ENCODE peak calls at places on chromosomes 3 and 15, in four cellular contexts. One of them, this sample, is unnamed.
A peak's percentile ranks its signal among the peaks of the same experiment; 100 is the strongest.

GRCh38 chr3:54863366-54863765 is 64.5 kb downstream of the LRTM1 start:
- DNase-seq in IMR-90: no peak
- DNase-seq in K562: no peak
- DNase-seq in endothelial cell of umbilical vein: no peak
- DNase-seq in this sample: no peak

GRCh38 chr3:14199641-14200040 is 21.0 kb downstream of the LSM3 start:
- DNase-seq in IMR-90: no peak
- DNase-seq in K562: no peak
- DNase-seq in endothelial cell of umbilical vein: no peak
- DNase-seq in this sample: no peak

GRCh38 chr3:177065285-177066028 is 131.8 kb downstream of the TBL1XR1 start:
- DNase-seq in IMR-90: no peak
- DNase-seq in K562: no peak
- DNase-seq in endothelial cell of umbilical vein: no peak
- DNase-seq in this sample: no peak

GRCh38 chr3:192409203-192409837 is 318.0 kb downstream of the FGF12 start:
- DNase-seq in IMR-90: no peak
- DNase-seq in K562: no peak
- DNase-seq in endothelial cell of umbilical vein: peak; percentile 57
- DNase-seq in this sample: no peak

GRCh38 chr15:48644827-48645557 is 517 bp downstream of the FBN1 start:
- DNase-seq in IMR-90: peak; percentile 62
- DNase-seq in K562: no peak
- DNase-seq in endothelial cell of umbilical vein: no peak
- DNase-seq in this sample: no peak

GRCh38 chr3:53361849-53362248 is 14.5 kb upstream of the DCP1A start:
- DNase-seq in IMR-90: no peak
- DNase-seq in K562: no peak
- DNase-seq in endothelial cell of umbilical vein: no peak
- DNase-seq in this sample: no peak

GRCh38 chr3:46680298-46680826 is 13.1 kb downstream of the ALS2CL start:
- DNase-seq in IMR-90: no peak
- DNase-seq in K562: no peak
- DNase-seq in endothelial cell of umbilical vein: no peak
- DNase-seq in this sample: no peak

GRCh38 chr3:117131259-117131658 is 421.7 kb downstream of the TUSC7 start:
- DNase-seq in IMR-90: no peak
- DNase-seq in K562: no peak
- DNase-seq in endothelial cell of umbilical vein: no peak
- DNase-seq in this sample: no peak

GRCh38 chr15:64001148-64001547 is 45.1 kb downstream of the DAPK2 start:
- DNase-seq in IMR-90: no peak
- DNase-seq in K562: no peak
- DNase-seq in endothelial cell of umbilical vein: no peak
- DNase-seq in this sample: no peak

GRCh38 chr3:123422457-123422856 is 26.4 kb downstream of the ADCY5 start:
- DNase-seq in IMR-90: no peak
- DNase-seq in K562: no peak
- DNase-seq in endothelial cell of umbilical vein: no peak
- DNase-seq in this sample: no peak

GRCh38 chr15:63971427-63971805 is 74.9 kb downstream of the DAPK2 start:
- DNase-seq in IMR-90: no peak
- DNase-seq in K562: peak; percentile 49
- DNase-seq in endothelial cell of umbilical vein: no peak
- DNase-seq in this sample: no peak

GRCh38 chr15:22891426-22892210 is 53.2 kb downstream of the NIPA2 start:
- DNase-seq in IMR-90: no peak
- DNase-seq in K562: no peak
- DNase-seq in endothelial cell of umbilical vein: no peak
- DNase-seq in this sample: no peak

GRCh38 chr3:45178131-45179023 is 32.2 kb upstream of the CDCP1 start:
- DNase-seq in IMR-90: peak; percentile 69
- DNase-seq in K562: no peak
- DNase-seq in endothelial cell of umbilical vein: no peak
- DNase-seq in this sample: no peak

DNA sequence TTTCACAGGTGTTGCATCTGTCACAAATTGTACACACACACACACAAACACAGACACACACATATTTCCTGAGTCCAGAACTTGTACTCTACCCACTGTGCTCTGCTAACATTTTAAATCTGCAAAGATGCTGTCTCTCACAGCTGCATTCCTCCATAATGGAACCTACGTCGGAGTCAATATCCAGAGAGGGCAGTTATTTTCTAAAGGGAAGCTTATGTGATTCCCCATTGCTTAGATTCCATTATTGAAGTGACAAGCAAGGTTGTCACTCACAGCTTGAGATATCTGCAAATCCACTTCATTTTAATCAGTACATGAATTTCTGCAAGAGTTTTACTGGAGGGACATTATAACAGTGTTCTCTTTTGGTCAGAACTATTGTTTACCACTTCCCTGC is 992.4 kb downstream of the NSUN3 start:
- DNase-seq in IMR-90: no peak
- DNase-seq in K562: no peak
- DNase-seq in endothelial cell of umbilical vein: no peak
- DNase-seq in this sample: no peak
- TF ChIP-seq FOS in IMR-90: no peak
- TF ChIP-seq FOS in K562: no peak
- TF ChIP-seq FOS in endothelial cell of umbilical vein: no peak
- TF ChIP-seq FOS in this sample: no peak

GRCh38 chr3:78516437-78516836 is 1251.4 kb downstream of the ROBO1 start:
- DNase-seq in IMR-90: no peak
- DNase-seq in K562: no peak
- DNase-seq in endothelial cell of umbilical vein: no peak
- DNase-seq in this sample: no peak
- TF ChIP-seq FOS in IMR-90: no peak
- TF ChIP-seq FOS in K562: no peak
- TF ChIP-seq FOS in endothelial cell of umbilical vein: no peak
- TF ChIP-seq FOS in this sample: no peak

GRCh38 chr3:194810076-194810475 is 124.4 kb downstream of the FAM43A start:
- DNase-seq in IMR-90: no peak
- DNase-seq in K562: no peak
- DNase-seq in endothelial cell of umbilical vein: no peak
- DNase-seq in this sample: no peak
- TF ChIP-seq FOS in IMR-90: no peak
- TF ChIP-seq FOS in K562: no peak
- TF ChIP-seq FOS in endothelial cell of umbilical vein: no peak
- TF ChIP-seq FOS in this sample: no peak

GRCh38 chr3:134754768-134755559 is 40.1 kb upstream of the EPHB1 start:
- DNase-seq in IMR-90: peak; percentile 30
- DNase-seq in K562: peak; percentile 54
- DNase-seq in endothelial cell of umbilical vein: peak; percentile 24
- DNase-seq in this sample: no peak
- TF ChIP-seq FOS in IMR-90: no peak
- TF ChIP-seq FOS in K562: no peak
- TF ChIP-seq FOS in endothelial cell of umbilical vein: no peak
- TF ChIP-seq FOS in this sample: no peak

DNA sequence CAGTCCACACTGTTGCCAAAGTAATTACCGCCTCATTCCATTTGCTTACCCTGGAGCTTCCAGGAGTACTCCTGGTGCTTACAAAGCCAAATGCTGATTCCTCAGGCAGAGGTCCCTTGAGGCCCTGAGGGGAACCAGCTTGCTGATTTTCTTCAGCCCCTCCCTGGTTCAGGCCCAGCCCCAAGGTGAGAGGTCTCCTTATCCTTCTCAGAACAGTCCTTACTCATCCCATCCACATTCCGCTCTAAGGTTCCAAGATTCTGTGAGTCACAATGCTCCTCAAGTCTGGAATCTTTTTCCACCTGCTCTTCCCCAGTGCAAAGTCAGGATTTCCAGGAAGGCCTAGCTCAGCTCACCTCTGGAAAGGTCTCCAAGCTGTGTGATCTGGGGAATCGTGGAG is 1.8 kb upstream of the ATP10A start:
- DNase-seq in IMR-90: peak; percentile 66
- DNase-seq in K562: no peak
- DNase-seq in endothelial cell of umbilical vein: no peak
- DNase-seq in this sample: no peak
- TF ChIP-seq FOS in IMR-90: no peak
- TF ChIP-seq FOS in K562: no peak
- TF ChIP-seq FOS in endothelial cell of umbilical vein: no peak
- TF ChIP-seq FOS in this sample: no peak

DNA sequence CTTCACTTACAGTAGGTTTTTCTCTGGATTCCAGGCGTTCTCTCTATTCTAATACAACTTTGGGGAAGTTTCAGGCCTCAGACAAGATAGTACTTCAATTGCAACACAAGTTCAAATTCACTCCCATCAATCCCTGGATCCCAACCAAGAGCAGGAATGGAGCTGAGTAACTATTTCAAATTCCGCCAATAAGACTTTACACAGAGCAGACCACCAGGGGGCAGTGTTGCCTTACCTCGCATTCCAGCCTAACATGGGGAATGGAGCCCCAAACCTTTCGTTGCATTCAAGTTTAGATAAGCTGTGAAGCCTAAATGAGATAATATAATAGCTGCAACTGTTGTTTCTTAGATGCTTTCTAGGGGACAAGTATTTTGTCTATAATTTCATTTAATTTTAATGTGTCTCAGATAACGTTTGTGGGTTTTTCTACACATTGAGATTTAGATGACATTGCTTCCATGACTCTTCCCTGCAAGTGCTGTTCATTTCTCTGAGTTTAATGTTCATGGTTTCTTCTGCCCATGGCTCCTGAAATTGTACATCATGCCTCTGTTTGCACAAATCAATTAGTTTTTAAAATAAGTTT is 186.7 kb downstream of the NSUN3 start:
- DNase-seq in IMR-90: peak; percentile 65
- DNase-seq in K562: peak; percentile 51
- DNase-seq in endothelial cell of umbilical vein: peak; percentile 57
- DNase-seq in this sample: peak; percentile 7
- TF ChIP-seq FOS in IMR-90: no peak
- TF ChIP-seq FOS in K562: no peak
- TF ChIP-seq FOS in endothelial cell of umbilical vein: no peak
- TF ChIP-seq FOS in this sample: no peak

DNA sequence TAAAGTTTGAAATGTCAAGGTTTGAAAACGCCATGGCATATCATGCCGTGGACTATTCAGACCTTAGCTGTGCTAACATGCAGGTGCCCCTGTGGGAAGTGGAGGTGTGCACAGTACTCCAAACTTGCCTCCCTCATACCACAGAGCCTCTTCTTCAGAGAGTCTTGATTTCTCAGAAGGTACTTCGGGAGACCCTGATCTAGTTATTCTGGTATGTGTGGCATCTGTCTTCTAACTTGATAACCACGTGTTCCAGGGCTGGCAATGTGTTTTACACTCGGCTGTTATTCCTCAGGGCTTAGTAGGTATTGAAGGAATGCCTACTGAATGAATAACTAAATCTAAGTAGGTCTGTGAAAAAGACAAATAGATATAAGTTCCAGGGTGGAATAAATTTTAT is 309.9 kb downstream of the CLSTN2 start:
- DNase-seq in IMR-90: no peak
- DNase-seq in K562: no peak
- DNase-seq in endothelial cell of umbilical vein: no peak
- DNase-seq in this sample: no peak
- TF ChIP-seq FOS in IMR-90: no peak
- TF ChIP-seq FOS in K562: no peak
- TF ChIP-seq FOS in endothelial cell of umbilical vein: no peak
- TF ChIP-seq FOS in this sample: no peak

This sample was measured in GM12878.